ENCODE peak calls at places on chromosomes 3 and 15, in seven cellular contexts. One of them, this sample, is unnamed.

GRCh38 chr3:107212709-107213664 is 164.3 kb upstream of the CCDC54 start:
- DNase-seq in stomach: no peak
- DNase-seq in transverse colon: no peak
- DNase-seq in right lobe of liver: no peak
- DNase-seq in tibial nerve: no peak
- DNase-seq in heart left ventricle: no peak
- DNase-seq in ovary: no peak
- DNase-seq in this sample: no peak

GRCh38 chr3:179713643-179714090 is 60.8 kb downstream of the USP13 start:
- DNase-seq in stomach: no peak
- DNase-seq in transverse colon: no peak
- DNase-seq in right lobe of liver: no peak
- DNase-seq in tibial nerve: no peak
- DNase-seq in heart left ventricle: no peak
- DNase-seq in ovary: no peak
- DNase-seq in this sample: no peak

GRCh38 chr3:112134335-112135124 is 1.5 kb upstream of the GCSAM start:
- DNase-seq in stomach: no peak
- DNase-seq in transverse colon: no peak
- DNase-seq in right lobe of liver: no peak
- DNase-seq in tibial nerve: no peak
- DNase-seq in heart left ventricle: no peak
- DNase-seq in ovary: no peak
- DNase-seq in this sample: no peak

GRCh38 chr15:23574742-23575141 is 9.3 kb downstream of the MKRN3 start:
- DNase-seq in stomach: no peak
- DNase-seq in transverse colon: no peak
- DNase-seq in right lobe of liver: no peak
- DNase-seq in tibial nerve: no peak
- DNase-seq in heart left ventricle: no peak
- DNase-seq in ovary: no peak
- DNase-seq in this sample: no peak

GRCh38 chr15:70376929-70377691 is 279.4 kb upstream of the TLE3 start:
- DNase-seq in stomach: peak; percentile 53
- DNase-seq in transverse colon: peak; percentile 3
- DNase-seq in right lobe of liver: peak; percentile 77
- DNase-seq in tibial nerve: peak; percentile 26
- DNase-seq in heart left ventricle: peak; percentile 64
- DNase-seq in ovary: peak; percentile 49
- DNase-seq in this sample: peak; percentile 63

GRCh38 chr3:134232146-134232545 is 18.5 kb downstream of the RYK start:
- DNase-seq in stomach: no peak
- DNase-seq in transverse colon: no peak
- DNase-seq in right lobe of liver: no peak
- DNase-seq in tibial nerve: no peak
- DNase-seq in heart left ventricle: no peak
- DNase-seq in ovary: no peak
- DNase-seq in this sample: no peak

GRCh38 chr3:138374573-138375134 is 26.3 kb downstream of the MRAS start:
- DNase-seq in stomach: no peak
- DNase-seq in transverse colon: no peak
- DNase-seq in right lobe of liver: no peak
- DNase-seq in tibial nerve: no peak
- DNase-seq in heart left ventricle: no peak
- DNase-seq in ovary: no peak
- DNase-seq in this sample: no peak

GRCh38 chr3:31960793-31961431 is 20.1 kb downstream of the OSBPL10 start:
- DNase-seq in stomach: no peak
- DNase-seq in transverse colon: no peak
- DNase-seq in right lobe of liver: no peak
- DNase-seq in tibial nerve: no peak
- DNase-seq in heart left ventricle: no peak
- DNase-seq in ovary: no peak
- DNase-seq in this sample: no peak

GRCh38 chr3:185717121-185717520 is 107.7 kb downstream of the IGF2BP2 start:
- DNase-seq in stomach: no peak
- DNase-seq in transverse colon: no peak
- DNase-seq in right lobe of liver: no peak
- DNase-seq in tibial nerve: no peak
- DNase-seq in heart left ventricle: no peak
- DNase-seq in ovary: no peak
- DNase-seq in this sample: no peak

GRCh38 chr3:118817748-118818165 is 216.9 kb downstream of the IGSF11 start:
- DNase-seq in stomach: peak; percentile 51
- DNase-seq in transverse colon: peak; percentile 13
- DNase-seq in right lobe of liver: peak; percentile 58
- DNase-seq in tibial nerve: peak; percentile 36
- DNase-seq in heart left ventricle: no peak
- DNase-seq in ovary: no peak
- DNase-seq in this sample: no peak

GRCh38 chr3:350978-351377 is 154.4 kb downstream of the CHL1 start:
- DNase-seq in stomach: no peak
- DNase-seq in transverse colon: no peak
- DNase-seq in right lobe of liver: no peak
- DNase-seq in tibial nerve: no peak
- DNase-seq in heart left ventricle: no peak
- DNase-seq in ovary: no peak
- DNase-seq in this sample: no peak

GRCh38 chr3:194867270-194867983 is 181.7 kb downstream of the FAM43A start:
- DNase-seq in stomach: peak; percentile 57
- DNase-seq in transverse colon: peak; percentile 68
- DNase-seq in right lobe of liver: peak; percentile 60
- DNase-seq in tibial nerve: peak; percentile 53
- DNase-seq in heart left ventricle: peak; percentile 69
- DNase-seq in ovary: no peak
- DNase-seq in this sample: no peak

GRCh38 chr3:187490366-187490765 is 122.2 kb downstream of the RTP4 start:
- DNase-seq in stomach: no peak
- DNase-seq in transverse colon: no peak
- DNase-seq in right lobe of liver: no peak
- DNase-seq in tibial nerve: no peak
- DNase-seq in heart left ventricle: no peak
- DNase-seq in ovary: no peak
- DNase-seq in this sample: no peak

GRCh38 chr3:11543141-11543947 is 100.4 kb downstream of the VGLL4 start:
- DNase-seq in stomach: no peak
- DNase-seq in transverse colon: no peak
- DNase-seq in right lobe of liver: peak; percentile 33
- DNase-seq in tibial nerve: no peak
- DNase-seq in heart left ventricle: no peak
- DNase-seq in ovary: peak; percentile 18
- DNase-seq in this sample: no peak

GRCh38 chr15:40087991-40088928 is 20.4 kb downstream of the BMF start:
- DNase-seq in stomach: no peak
- DNase-seq in transverse colon: no peak
- DNase-seq in right lobe of liver: peak; percentile 83
- DNase-seq in tibial nerve: no peak
- DNase-seq in heart left ventricle: no peak
- DNase-seq in ovary: peak; percentile 67
- DNase-seq in this sample: peak; percentile 72
- TF ChIP-seq POLR2A in stomach: no peak
- TF ChIP-seq POLR2A in transverse colon: no peak
- TF ChIP-seq POLR2A in right lobe of liver: no peak
- TF ChIP-seq POLR2A in tibial nerve: no peak
- TF ChIP-seq POLR2A in heart left ventricle: no peak
- TF ChIP-seq POLR2A in ovary: no peak
- TF ChIP-seq POLR2A in this sample: no peak

DNA sequence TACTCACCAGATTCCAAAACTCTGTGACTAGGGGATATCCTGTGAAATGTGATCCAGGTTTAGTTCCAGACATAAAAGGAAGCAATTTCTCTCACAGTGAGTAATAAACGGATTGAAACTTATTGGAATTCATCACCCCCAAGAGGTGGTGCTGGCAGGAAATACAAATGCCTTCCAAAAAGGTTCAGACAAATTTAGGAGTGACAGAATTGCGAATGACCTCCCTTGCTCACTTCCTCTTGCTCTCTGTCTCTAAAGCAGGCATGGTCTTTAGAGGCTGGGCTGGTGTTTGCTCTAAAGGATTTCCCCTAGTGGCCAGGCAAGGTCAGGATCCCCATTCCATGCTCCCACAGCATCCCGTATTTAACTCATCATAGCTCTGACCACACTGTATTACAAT is 449.4 kb upstream of the PPP2R3A start:
- DNase-seq in stomach: no peak
- DNase-seq in transverse colon: no peak
- DNase-seq in right lobe of liver: no peak
- DNase-seq in tibial nerve: no peak
- DNase-seq in heart left ventricle: no peak
- DNase-seq in ovary: no peak
- DNase-seq in this sample: no peak
- TF ChIP-seq CTCF in stomach: no peak
- TF ChIP-seq CTCF in transverse colon: no peak
- TF ChIP-seq CTCF in right lobe of liver: no peak
- TF ChIP-seq CTCF in tibial nerve: no peak
- TF ChIP-seq CTCF in heart left ventricle: no peak
- TF ChIP-seq CTCF in ovary: no peak
- TF ChIP-seq CTCF in this sample: no peak

GRCh38 chr3:14483286-14483685 is 56.9 kb downstream of the GRIP2 start:
- DNase-seq in stomach: no peak
- DNase-seq in transverse colon: no peak
- DNase-seq in right lobe of liver: no peak
- DNase-seq in tibial nerve: no peak
- DNase-seq in heart left ventricle: no peak
- DNase-seq in ovary: peak; percentile 22
- DNase-seq in this sample: no peak

GRCh38 chr3:14486460-14486859 is 53.7 kb downstream of the GRIP2 start:
- DNase-seq in stomach: no peak
- DNase-seq in transverse colon: peak; percentile 26
- DNase-seq in right lobe of liver: no peak
- DNase-seq in tibial nerve: no peak
- DNase-seq in heart left ventricle: no peak
- DNase-seq in ovary: peak; percentile 7
- DNase-seq in this sample: no peak

GRCh38 chr3:14485981-14486380 is 54.2 kb downstream of the GRIP2 start:
- DNase-seq in stomach: no peak
- DNase-seq in transverse colon: no peak
- DNase-seq in right lobe of liver: no peak
- DNase-seq in tibial nerve: no peak
- DNase-seq in heart left ventricle: no peak
- DNase-seq in ovary: peak; percentile 16
- DNase-seq in this sample: no peak

GRCh38 chr3:14487086-14487485 is 53.1 kb downstream of the GRIP2 start:
- DNase-seq in stomach: no peak
- DNase-seq in transverse colon: no peak
- DNase-seq in right lobe of liver: no peak
- DNase-seq in tibial nerve: no peak
- DNase-seq in heart left ventricle: no peak
- DNase-seq in ovary: peak; percentile 19
- DNase-seq in this sample: no peak

DNA sequence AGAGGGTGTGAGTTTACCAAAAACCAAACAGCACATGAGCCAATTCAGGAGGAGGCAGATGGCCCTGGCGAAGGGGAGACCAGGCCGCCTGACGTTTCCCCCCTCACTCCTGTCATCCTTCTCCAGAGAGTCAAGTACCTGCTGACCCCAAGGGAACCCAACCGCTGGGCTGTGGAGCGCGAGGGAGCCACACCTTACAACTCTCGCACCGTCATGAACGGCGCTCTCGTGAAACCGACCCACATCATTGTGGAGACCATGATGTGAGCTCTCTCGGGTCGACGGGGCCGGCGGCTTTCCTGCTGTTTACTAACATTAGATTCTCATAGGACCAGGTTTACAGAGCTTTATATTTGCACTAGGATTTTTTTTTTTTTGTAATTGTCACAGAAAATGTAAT is 55.4 kb downstream of the GRIP2 start:
- DNase-seq in stomach: no peak
- DNase-seq in transverse colon: no peak
- DNase-seq in right lobe of liver: no peak
- DNase-seq in tibial nerve: no peak
- DNase-seq in heart left ventricle: no peak
- DNase-seq in ovary: peak; percentile 32
- DNase-seq in this sample: no peak
- H3K36me3 ChIP-seq in stomach: peaks cover 100% of the 10 kb centered on the region
- H3K36me3 ChIP-seq in transverse colon: no peaks in the 10 kb centered on the region
- H3K36me3 ChIP-seq in right lobe of liver: no peaks in the 10 kb centered on the region
- H3K36me3 ChIP-seq in tibial nerve: peaks cover 7% of the 10 kb centered on the region
- H3K36me3 ChIP-seq in heart left ventricle: peaks cover 39% of the 10 kb centered on the region
- H3K36me3 ChIP-seq in ovary: no peaks in the 10 kb centered on the region
- H3K36me3 ChIP-seq in this sample: no peaks in the 10 kb centered on the region

GRCh38 chr3:170864525-170865208 is 5.3 kb downstream of the RPL22L1 start:
- DNase-seq in stomach: no peak
- DNase-seq in transverse colon: no peak
- DNase-seq in right lobe of liver: no peak
- DNase-seq in tibial nerve: no peak
- DNase-seq in heart left ventricle: no peak
- DNase-seq in ovary: no peak
- DNase-seq in this sample: no peak

GRCh38 chr3:170866499-170866898 is 3.5 kb downstream of the RPL22L1 start:
- DNase-seq in stomach: no peak
- DNase-seq in transverse colon: no peak
- DNase-seq in right lobe of liver: no peak
- DNase-seq in tibial nerve: no peak
- DNase-seq in heart left ventricle: no peak
- DNase-seq in ovary: no peak
- DNase-seq in this sample: no peak

GRCh38 chr3:170863768-170864167 is 6.2 kb downstream of the RPL22L1 start:
- DNase-seq in stomach: no peak
- DNase-seq in transverse colon: no peak
- DNase-seq in right lobe of liver: no peak
- DNase-seq in tibial nerve: no peak
- DNase-seq in heart left ventricle: no peak
- DNase-seq in ovary: no peak
- DNase-seq in this sample: no peak

GRCh38 chr3:170867143-170867542 is 2.9 kb downstream of the RPL22L1 start:
- DNase-seq in stomach: no peak
- DNase-seq in transverse colon: no peak
- DNase-seq in right lobe of liver: no peak
- DNase-seq in tibial nerve: no peak
- DNase-seq in heart left ventricle: no peak
- DNase-seq in ovary: no peak
- DNase-seq in this sample: no peak

DNA sequence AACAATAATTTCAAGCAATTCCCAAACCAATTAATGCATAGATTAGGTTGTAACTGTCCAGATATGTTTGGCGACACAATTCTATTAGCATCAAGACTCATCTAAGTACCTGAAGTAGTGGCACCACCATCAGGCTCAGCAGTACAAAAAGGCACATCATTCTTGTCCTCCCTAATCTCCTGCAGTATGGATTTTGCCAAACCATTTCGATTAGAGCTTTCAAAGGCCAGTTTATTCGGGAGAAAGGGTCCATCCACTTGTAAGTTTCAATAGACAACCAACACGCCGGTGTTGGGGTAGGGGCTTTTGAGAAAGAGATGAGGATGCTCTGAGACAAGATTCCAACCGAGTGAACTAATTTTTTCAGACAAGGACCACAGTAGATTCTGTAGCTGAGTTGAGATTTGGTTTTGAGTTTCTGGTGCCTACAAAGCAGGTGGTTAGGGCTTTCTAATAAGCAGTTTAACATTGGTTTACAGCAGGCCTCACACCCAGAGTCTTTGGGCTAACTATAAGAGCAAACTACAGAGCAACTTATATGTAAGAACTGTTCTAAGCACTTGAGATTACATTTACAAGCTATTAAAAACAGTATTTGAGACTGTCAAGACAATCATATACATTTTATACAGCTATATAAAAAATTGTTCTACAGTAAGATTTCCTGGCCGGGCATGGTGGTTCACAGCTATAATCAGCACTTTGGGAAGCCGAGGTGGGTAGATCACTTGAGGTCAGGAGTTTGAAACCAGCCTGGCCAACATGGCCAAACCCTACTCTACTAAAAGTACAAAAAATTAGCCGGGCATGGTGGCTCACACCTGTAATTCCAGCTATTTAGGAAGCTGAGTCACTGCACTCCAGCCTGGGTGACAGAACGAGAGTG is 4.5 kb downstream of the RPL22L1 start:
- DNase-seq in stomach: no peak
- DNase-seq in transverse colon: no peak
- DNase-seq in right lobe of liver: no peak
- DNase-seq in tibial nerve: no peak
- DNase-seq in heart left ventricle: no peak
- DNase-seq in ovary: no peak
- DNase-seq in this sample: no peak
- TF ChIP-seq POLR2A in stomach: no peak
- TF ChIP-seq POLR2A in transverse colon: no peak
- TF ChIP-seq POLR2A in right lobe of liver: no peak
- TF ChIP-seq POLR2A in tibial nerve: no peak
- TF ChIP-seq POLR2A in heart left ventricle: no peak
- TF ChIP-seq POLR2A in ovary: no peak
- TF ChIP-seq POLR2A in this sample: no peak